ENCODE peak calls at places on chromosomes 11 and 22, in six cellular contexts. One of them, this sample, is unnamed.

GRCh38 chr11:123677510-123677909 is 23.1 kb upstream of the SCN3B start:
- DNase-seq in kidney epithelial cell: no peak
- DNase-seq in Panc1: no peak
- DNase-seq in OCI-LY7: no peak
- DNase-seq in LNCaP clone FGC: no peak
- DNase-seq in transverse colon: no peak
- DNase-seq in this sample: no peak

GRCh38 chr11:34356576-34356917 is 1.3 kb downstream of the ABTB2 start:
- DNase-seq in OCI-LY7: no peak
- DNase-seq in kidney epithelial cell: no peak
- DNase-seq in Panc1: no peak
- DNase-seq in transverse colon: no peak
- DNase-seq in LNCaP clone FGC: no peak
- DNase-seq in this sample: no peak

GRCh38 chr11:66718320-66718971 is 10.6 kb downstream of the SPTBN2 start:
- DNase-seq in Panc1: no peak
- DNase-seq in LNCaP clone FGC: peak; percentile 46
- DNase-seq in transverse colon: peak; percentile 54
- DNase-seq in OCI-LY7: no peak
- DNase-seq in kidney epithelial cell: no peak
- DNase-seq in this sample: no peak

GRCh38 chr22:19655399-19655798 is 58.9 kb upstream of the SEPTIN5 start:
- DNase-seq in OCI-LY7: no peak
- DNase-seq in Panc1: no peak
- DNase-seq in LNCaP clone FGC: no peak
- DNase-seq in kidney epithelial cell: no peak
- DNase-seq in transverse colon: no peak
- DNase-seq in this sample: no peak

GRCh38 chr22:40281717-40282116 is 64.6 kb upstream of the ADSL start:
- DNase-seq in Panc1: no peak
- DNase-seq in kidney epithelial cell: no peak
- DNase-seq in transverse colon: no peak
- DNase-seq in OCI-LY7: no peak
- DNase-seq in LNCaP clone FGC: peak; percentile 48
- DNase-seq in this sample: no peak

GRCh38 chr11:41989800-41990380 is 530.4 kb upstream of the LRRC4C start:
- DNase-seq in kidney epithelial cell: no peak
- DNase-seq in OCI-LY7: no peak
- DNase-seq in LNCaP clone FGC: peak; percentile 95
- DNase-seq in transverse colon: no peak
- DNase-seq in Panc1: no peak
- DNase-seq in this sample: no peak

GRCh38 chr11:5380740-5381342 is 2.8 kb upstream of the OR51M1 start:
- DNase-seq in Panc1: peak; percentile 45
- DNase-seq in kidney epithelial cell: no peak
- DNase-seq in LNCaP clone FGC: peak; percentile 30
- DNase-seq in transverse colon: peak; percentile 27
- DNase-seq in OCI-LY7: peak; percentile 61
- DNase-seq in this sample: no peak

GRCh38 chr22:43110444-43110926 is at the start of gene BIK:
- DNase-seq in LNCaP clone FGC: peak; percentile 22
- DNase-seq in transverse colon: peak; percentile 75
- DNase-seq in kidney epithelial cell: no peak
- DNase-seq in OCI-LY7: peak; percentile 94
- DNase-seq in Panc1: no peak
- DNase-seq in this sample: no peak

GRCh38 chr11:93444671-93445073 is 98.5 kb downstream of the SMCO4 start:
- DNase-seq in OCI-LY7: no peak
- DNase-seq in transverse colon: no peak
- DNase-seq in LNCaP clone FGC: no peak
- DNase-seq in kidney epithelial cell: peak; percentile 92
- DNase-seq in Panc1: no peak
- DNase-seq in this sample: no peak

GRCh38 chr11:94897330-94897768 is 76.0 kb downstream of the CWC15 start:
- DNase-seq in transverse colon: peak; percentile 47
- DNase-seq in LNCaP clone FGC: peak; percentile 27
- DNase-seq in Panc1: no peak
- DNase-seq in kidney epithelial cell: no peak
- DNase-seq in OCI-LY7: peak; percentile 36
- DNase-seq in this sample: no peak

GRCh38 chr11:76313913-76314740 is 66.8 kb downstream of the THAP12 start:
- DNase-seq in OCI-LY7: no peak
- DNase-seq in transverse colon: no peak
- DNase-seq in LNCaP clone FGC: no peak
- DNase-seq in Panc1: no peak
- DNase-seq in kidney epithelial cell: no peak
- DNase-seq in this sample: no peak

GRCh38 chr11:64535811-64536210 is 55.2 kb upstream of the SLC22A12 start:
- DNase-seq in Panc1: no peak
- DNase-seq in kidney epithelial cell: no peak
- DNase-seq in LNCaP clone FGC: no peak
- DNase-seq in transverse colon: no peak
- DNase-seq in OCI-LY7: no peak
- DNase-seq in this sample: no peak

GRCh38 chr11:46917109-46918086 is 952 bp downstream of the LRP4 start:
- DNase-seq in kidney epithelial cell: no peak
- DNase-seq in Panc1: no peak
- DNase-seq in LNCaP clone FGC: no peak
- DNase-seq in transverse colon: peak; percentile 14
- DNase-seq in OCI-LY7: no peak
- DNase-seq in this sample: no peak

GRCh38 chr22:44755956-44756361 is 3.6 kb downstream of the ARHGAP8 start:
- DNase-seq in kidney epithelial cell: no peak
- DNase-seq in transverse colon: peak; percentile 71
- DNase-seq in OCI-LY7: no peak
- DNase-seq in Panc1: no peak
- DNase-seq in LNCaP clone FGC: peak; percentile 86
- DNase-seq in this sample: no peak

GRCh38 chr11:67118059-67118766 is 850 bp upstream of the KDM2A start:
- DNase-seq in transverse colon: peak; percentile 50
- DNase-seq in kidney epithelial cell: no peak
- DNase-seq in LNCaP clone FGC: no peak
- DNase-seq in Panc1: no peak
- DNase-seq in OCI-LY7: peak; percentile 48
- DNase-seq in this sample: no peak

GRCh38 chr22:43396934-43397457 is 14.8 kb upstream of the MPPED1 start:
- DNase-seq in Panc1: no peak
- DNase-seq in LNCaP clone FGC: peak; percentile 4
- DNase-seq in kidney epithelial cell: no peak
- DNase-seq in transverse colon: no peak
- DNase-seq in OCI-LY7: no peak
- DNase-seq in this sample: no peak

GRCh38 chr11:68441466-68442230 is 18.9 kb upstream of the PPP6R3 start:
- DNase-seq in kidney epithelial cell: peak; percentile 32
- DNase-seq in OCI-LY7: peak; percentile 65
- DNase-seq in Panc1: no peak
- DNase-seq in transverse colon: no peak
- DNase-seq in LNCaP clone FGC: no peak
- DNase-seq in this sample: no peak

GRCh38 chr11:70471254-70471653 is 72.9 kb downstream of the CTTN start:
- DNase-seq in OCI-LY7: peak; percentile 47
- DNase-seq in kidney epithelial cell: no peak
- DNase-seq in transverse colon: no peak
- DNase-seq in LNCaP clone FGC: no peak
- DNase-seq in Panc1: no peak
- DNase-seq in this sample: no peak

GRCh38 chr11:119432484-119433368 is 9.8 kb upstream of the THY1 start:
- DNase-seq in LNCaP clone FGC: no peak
- DNase-seq in OCI-LY7: no peak
- DNase-seq in kidney epithelial cell: peak; percentile 34
- DNase-seq in Panc1: no peak
- DNase-seq in transverse colon: no peak
- DNase-seq in this sample: peak; percentile 56

GRCh38 chr11:64449381-64450167 is 90.6 kb downstream of the RPS6KA4 start:
- DNase-seq in LNCaP clone FGC: no peak
- DNase-seq in OCI-LY7: peak; percentile 82
- DNase-seq in kidney epithelial cell: no peak
- DNase-seq in transverse colon: peak; percentile 75
- DNase-seq in Panc1: peak; percentile 60
- DNase-seq in this sample: no peak

GRCh38 chr11:45647786-45648185 is 17.6 kb downstream of the CHST1 start:
- DNase-seq in OCI-LY7: no peak
- DNase-seq in Panc1: no peak
- DNase-seq in kidney epithelial cell: no peak
- DNase-seq in transverse colon: no peak
- DNase-seq in LNCaP clone FGC: no peak
- DNase-seq in this sample: no peak

GRCh38 chr11:130125638-130126037 is 33.9 kb upstream of the ST14 start:
- DNase-seq in Panc1: no peak
- DNase-seq in LNCaP clone FGC: no peak
- DNase-seq in OCI-LY7: no peak
- DNase-seq in kidney epithelial cell: no peak
- DNase-seq in transverse colon: no peak
- DNase-seq in this sample: no peak

GRCh38 chr22:17077255-17077654 is 7.5 kb upstream of the IL17RA start:
- DNase-seq in Panc1: no peak
- DNase-seq in OCI-LY7: no peak
- DNase-seq in transverse colon: no peak
- DNase-seq in LNCaP clone FGC: no peak
- DNase-seq in kidney epithelial cell: no peak
- DNase-seq in this sample: peak; percentile 58

GRCh38 chr22:41535244-41535643 is 9.0 kb downstream of the POLR3H start:
- DNase-seq in Panc1: no peak
- DNase-seq in kidney epithelial cell: no peak
- DNase-seq in OCI-LY7: no peak
- DNase-seq in LNCaP clone FGC: no peak
- DNase-seq in transverse colon: no peak
- DNase-seq in this sample: no peak
- TF ChIP-seq CTCF in Panc1: peak; percentile 44
- TF ChIP-seq CTCF in kidney epithelial cell: peak; percentile 29
- TF ChIP-seq CTCF in OCI-LY7: peak; percentile 50
- TF ChIP-seq CTCF in LNCaP clone FGC: no peak
- TF ChIP-seq CTCF in transverse colon: no peak
- TF ChIP-seq CTCF in this sample: peak; percentile 42

DNA sequence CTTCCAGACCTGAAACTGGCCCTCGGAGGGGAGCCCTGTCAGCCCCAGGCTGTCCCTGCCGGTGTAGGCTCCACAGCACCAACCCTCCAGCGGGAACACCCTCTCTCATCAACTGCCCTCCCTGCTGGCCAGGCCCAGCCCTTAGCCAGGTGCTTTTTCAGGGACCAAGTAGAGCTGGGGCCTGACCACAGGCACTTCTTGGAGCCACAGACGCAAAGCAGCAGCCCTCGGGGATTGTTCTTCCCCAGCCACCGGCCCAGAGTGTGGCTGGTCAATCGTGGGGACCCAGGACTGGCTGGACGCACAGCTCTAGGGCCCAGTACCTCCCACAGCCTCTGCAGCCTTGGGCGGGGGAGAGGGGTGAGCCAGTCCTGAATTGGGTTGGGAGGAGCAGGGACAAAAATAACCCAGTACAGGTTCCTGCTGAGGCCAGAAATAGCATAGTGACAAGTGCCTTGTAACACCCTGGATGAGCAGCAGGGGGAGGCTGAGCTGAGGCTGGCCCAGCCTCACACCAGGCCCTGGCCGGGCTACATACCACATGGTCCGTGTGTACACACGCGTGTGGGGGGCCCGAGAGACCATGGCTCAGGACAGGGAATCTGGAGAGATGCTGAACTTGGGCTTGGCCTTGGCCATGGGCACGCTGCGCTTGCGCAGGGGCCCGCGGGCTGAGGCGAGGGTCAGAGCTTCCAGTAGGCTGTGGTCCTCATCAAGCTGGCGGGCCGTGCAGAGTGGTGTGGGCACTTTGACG is 2.0 kb downstream of the KCNJ11 start:
- DNase-seq in Panc1: no peak
- DNase-seq in LNCaP clone FGC: no peak
- DNase-seq in transverse colon: peak; percentile 63
- DNase-seq in OCI-LY7: peak; percentile 69
- DNase-seq in kidney epithelial cell: no peak
- DNase-seq in this sample: no peak
- H3K4me3 ChIP-seq in Panc1: no peak overlapping the region
- H3K4me3 ChIP-seq in LNCaP clone FGC: no peak overlapping the region
- H3K4me3 ChIP-seq in transverse colon: no peak overlapping the region
- H3K4me3 ChIP-seq in OCI-LY7: no peak overlapping the region
- H3K4me3 ChIP-seq in kidney epithelial cell: no peak overlapping the region
- H3K4me3 ChIP-seq in this sample: no peak overlapping the region

GRCh38 chr22:37000676-37001534 is 18.3 kb downstream of the TST start:
- DNase-seq in kidney epithelial cell: no peak
- DNase-seq in LNCaP clone FGC: no peak
- DNase-seq in transverse colon: no peak
- DNase-seq in OCI-LY7: no peak
- DNase-seq in Panc1: no peak
- DNase-seq in this sample: no peak

GRCh38 chr22:36999463-36999862 is 19.8 kb downstream of the TST start:
- DNase-seq in OCI-LY7: no peak
- DNase-seq in Panc1: no peak
- DNase-seq in LNCaP clone FGC: no peak
- DNase-seq in transverse colon: no peak
- DNase-seq in kidney epithelial cell: no peak
- DNase-seq in this sample: no peak

GRCh38 chr22:37001826-37002225 is 17.4 kb downstream of the TST start:
- DNase-seq in Panc1: no peak
- DNase-seq in transverse colon: no peak
- DNase-seq in LNCaP clone FGC: no peak
- DNase-seq in OCI-LY7: no peak
- DNase-seq in kidney epithelial cell: no peak
- DNase-seq in this sample: no peak

GRCh38 chr22:37002633-37003032 is 16.6 kb downstream of the TST start:
- DNase-seq in transverse colon: no peak
- DNase-seq in kidney epithelial cell: no peak
- DNase-seq in LNCaP clone FGC: no peak
- DNase-seq in Panc1: no peak
- DNase-seq in OCI-LY7: no peak
- DNase-seq in this sample: no peak

DNA sequence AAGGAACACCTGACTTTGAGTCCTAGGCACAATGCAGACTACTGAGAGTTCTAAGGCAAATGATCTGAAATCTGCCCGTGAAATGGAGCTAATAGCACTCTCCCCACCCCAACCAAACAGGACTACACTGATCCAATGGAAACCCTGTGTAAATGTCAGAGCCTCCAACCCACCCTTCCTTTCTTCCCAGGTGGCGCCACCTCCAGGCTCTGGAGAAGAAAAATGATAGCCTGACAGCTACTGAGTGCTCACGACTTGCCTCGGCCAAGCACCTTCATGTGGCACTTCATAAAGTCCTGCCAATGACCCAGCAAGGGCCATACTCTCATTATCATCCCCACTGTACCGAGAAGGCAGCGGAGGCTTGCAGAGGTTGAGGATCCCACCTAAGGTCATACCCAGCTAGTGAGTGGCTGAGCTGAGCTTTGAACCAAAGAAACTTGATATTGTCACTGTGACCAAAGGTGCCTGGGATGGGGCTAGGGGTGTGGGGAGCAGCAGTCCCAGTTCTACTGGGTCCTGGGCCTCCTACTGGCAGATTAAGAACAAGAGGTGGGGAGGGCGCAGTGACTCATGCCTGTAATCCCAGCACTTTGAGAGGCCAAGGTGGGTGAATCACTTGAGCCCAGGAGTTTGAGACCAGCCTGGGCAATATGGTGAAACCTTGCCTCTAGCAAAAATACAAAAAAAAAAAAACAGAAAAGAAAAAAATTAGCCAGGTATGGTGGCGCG is 20.5 kb downstream of the TST start:
- DNase-seq in OCI-LY7: no peak
- DNase-seq in kidney epithelial cell: no peak
- DNase-seq in Panc1: no peak
- DNase-seq in LNCaP clone FGC: no peak
- DNase-seq in transverse colon: peak; percentile 44
- DNase-seq in this sample: no peak
- TF ChIP-seq CTCF in OCI-LY7: peak; percentile 42
- TF ChIP-seq CTCF in kidney epithelial cell: no peak
- TF ChIP-seq CTCF in Panc1: no peak
- TF ChIP-seq CTCF in LNCaP clone FGC: no peak
- TF ChIP-seq CTCF in transverse colon: no peak
- TF ChIP-seq CTCF in this sample: no peak

GRCh38 chr11:27468643-27469332 is 3.8 kb downstream of the LGR4 start:
- DNase-seq in Panc1: no peak
- DNase-seq in kidney epithelial cell: peak; percentile 79
- DNase-seq in transverse colon: no peak
- DNase-seq in LNCaP clone FGC: no peak
- DNase-seq in OCI-LY7: no peak
- DNase-seq in this sample: peak; percentile 22
- H3K4me3 ChIP-seq in Panc1: peak overlapping the region; percentile 67
- H3K4me3 ChIP-seq in kidney epithelial cell: peak overlapping the region; percentile 65
- H3K4me3 ChIP-seq in transverse colon: peak overlapping the region; percentile 8
- H3K4me3 ChIP-seq in LNCaP clone FGC: no peak overlapping the region
- H3K4me3 ChIP-seq in OCI-LY7: no peak overlapping the region
- H3K4me3 ChIP-seq in this sample: no peak overlapping the region

This sample was measured in BJ.